ENCODE peak calls at places on chromosomes 6 and 20, in ten cellular contexts. I is ELR; E is mesothelial cell of epicardium; K is skeletal muscle cell; G is cardiac septum; M is Kasumi-1; P is stimulated activated CD4-positive, alpha-beta T cell treated with anti-CD3 and anti-CD28 coated beads, Interleukin-15, amount 100 ng/mL, for 1 hour; O is NB4; B is cardiac fibroblast; N is endodermal cell. F is an unnamed sample.

GRCh38 chr20:52226370-52226769 is 34.8 kb upstream of the ZFP64 start:
- DNase-seq in I (no peak), E (no peak), K (no peak), G (no peak), M (no peak), P (no peak), O (no peak), B (no peak), N (no peak), F (no peak)

GRCh38 chr6:27592481-27593199 is 119.7 kb upstream of the ZNF184 start:
- DNase-seq in I (peak), E (peak), K (no peak), G (no peak), M (peak), P (no peak), O (peak), B (peak), N (peak), F (no peak)

GRCh38 chr20:9024596-9024995 is 44.3 kb upstream of the PLCB4 start:
- DNase-seq in I (no peak), E (no peak), K (no peak), G (no peak), M (no peak), P (no peak), O (no peak), B (no peak), N (no peak), F (no peak)

GRCh38 chr20:50472693-50473610 is 37.2 kb upstream of the PTPN1 start:
- DNase-seq in I (no peak), E (no peak), K (no peak), G (no peak), M (no peak), P (no peak), O (no peak), B (no peak), N (no peak), F (no peak)

GRCh38 chr20:38032585-38033329 is 499 bp downstream of the TTI1 start:
- DNase-seq in I (no peak), E (no peak), K (no peak), G (no peak), M (no peak), P (no peak), O (peak), B (peak), N (no peak), F (no peak)

GRCh38 chr6:169097336-169098052 is 156.2 kb downstream of the THBS2 start:
- DNase-seq in I (peak), E (no peak), K (peak), G (no peak), M (no peak), P (no peak), O (no peak), B (peak), N (no peak), F (no peak)

GRCh38 chr6:44471271-44471981 is 83.9 kb downstream of the CDC5L start:
- DNase-seq in I (no peak), E (no peak), K (no peak), G (no peak), M (no peak), P (no peak), O (no peak), B (no peak), N (no peak), F (peak)

GRCh38 chr20:24492031-24492607 is 22.7 kb downstream of the SYNDIG1 start:
- DNase-seq in I (no peak), E (peak), K (no peak), G (no peak), M (no peak), P (no peak), O (no peak), B (no peak), N (peak), F (peak)

GRCh38 chr6:43934183-43934802 is 164.3 kb downstream of the VEGFA start:
- DNase-seq in I (no peak), E (no peak), K (no peak), G (peak), M (no peak), P (no peak), O (peak), B (no peak), N (peak), F (peak)

GRCh38 chr20:462199-462991 is at the start of gene TBC1D20:
- DNase-seq in I (peak), E (peak), K (peak), G (peak), M (peak), P (peak), O (peak), B (peak), N (peak), F (peak)

GRCh38 chr6:125611573-125612399 is 137.6 kb upstream of the HEY2 start:
- DNase-seq in I (no peak), E (no peak), K (no peak), G (no peak), M (no peak), P (no peak), O (no peak), B (peak), N (peak), F (no peak)

GRCh38 chr6:43020847-43021246 is 576 bp upstream of the RRP36 start:
- DNase-seq in I (no peak), E (no peak), K (no peak), G (no peak), M (peak), P (no peak), O (peak), B (no peak), N (peak), F (no peak)

GRCh38 chr6:8546496-8546895 is 111.2 kb upstream of the SLC35B3 start:
- DNase-seq in I (no peak), E (no peak), K (no peak), G (no peak), M (no peak), P (no peak), O (no peak), B (no peak), N (no peak), F (no peak)

GRCh38 chr6:145367149-145367548 is 368.2 kb downstream of the EPM2A start:
- DNase-seq in I (no peak), E (no peak), K (no peak), G (no peak), M (peak), P (no peak), O (peak), B (no peak), N (no peak), F (no peak)

GRCh38 chr20:34644345-34644744 is 32.5 kb downstream of the PIGU start:
- DNase-seq in I (no peak), E (no peak), K (no peak), G (no peak), M (no peak), P (no peak), O (no peak), B (no peak), N (peak), F (no peak)

GRCh38 chr20:24964518-24964838 is 15.4 kb downstream of the CST7 start:
- DNase-seq in I (no peak), E (no peak), K (no peak), G (no peak), M (no peak), P (no peak), O (no peak), B (no peak), N (peak), F (no peak)

GRCh38 chr6:17280552-17281090 is 540 bp upstream of the RBM24 start:
- DNase-seq in I (peak), E (peak), K (no peak), G (peak), M (no peak), P (no peak), O (no peak), B (no peak), N (peak), F (no peak)

GRCh38 chr6:80477591-80478370 is 371.3 kb downstream of the BCKDHB start:
- DNase-seq in I (peak), E (no peak), K (no peak), G (no peak), M (no peak), P (no peak), O (no peak), B (no peak), N (no peak), F (no peak)

GRCh38 chr20:20837574-20838021 is 125.2 kb upstream of the RALGAPA2 start:
- DNase-seq in I (peak), E (peak), K (no peak), G (no peak), M (peak), P (peak), O (peak), B (peak), N (peak), F (peak)

GRCh38 chr6:35183935-35184334 is 29.8 kb upstream of the SCUBE3 start:
- DNase-seq in I (no peak), E (no peak), K (no peak), G (no peak), M (no peak), P (no peak), O (no peak), B (no peak), N (no peak), F (no peak)

GRCh38 chr6:22030730-22031619 is 265.9 kb downstream of the PRL start:
- DNase-seq in I (no peak), E (no peak), K (no peak), G (no peak), M (no peak), P (no peak), O (no peak), B (no peak), N (no peak), F (no peak)

GRCh38 chr6:22647671-22648070 is 78.3 kb downstream of the HDGFL1 start:
- DNase-seq in I (no peak), E (no peak), K (no peak), G (no peak), M (no peak), P (no peak), O (no peak), B (no peak), N (no peak), F (no peak)

GRCh38 chr20:52749020-52749419 is 223.1 kb upstream of the TSHZ2 start:
- DNase-seq in I (no peak), E (no peak), K (no peak), G (no peak), M (no peak), P (no peak), O (no peak), B (no peak), N (no peak), F (no peak)

GRCh38 chr20:62947532-62948300 is 4.8 kb upstream of the SLC17A9 start:
- DNase-seq in I (no peak), E (no peak), K (no peak), G (no peak), M (no peak), P (no peak), O (no peak), B (no peak), N (no peak), F (no peak)

GRCh38 chr20:25077610-25078169 is 4.3 kb downstream of the VSX1 start:
- DNase-seq in I (peak), E (peak), K (no peak), G (peak), M (peak), P (no peak), O (peak), B (peak), N (peak), F (peak)

GRCh38 chr6:118892248-118893094 is 1.5 kb upstream of the ASF1A start:
- DNase-seq in I (no peak), E (no peak), K (no peak), G (no peak), M (peak), P (no peak), O (peak), B (peak), N (no peak), F (no peak)

GRCh38 chr20:58142843-58143185 is 85.6 kb downstream of the ANKRD60 start:
- DNase-seq in I (no peak), E (no peak), K (no peak), G (peak), M (no peak), P (no peak), O (no peak), B (no peak), N (peak), F (no peak)

GRCh38 chr20:24608926-24609667 is 139.7 kb downstream of the SYNDIG1 start:
- DNase-seq in I (no peak), E (no peak), K (no peak), G (no peak), M (no peak), P (no peak), O (no peak), B (peak), N (peak), F (no peak)

GRCh38 chr6:30260036-30260504 is 46.9 kb upstream of the TRIM26 start:
- DNase-seq in I (no peak), E (no peak), K (no peak), G (no peak), M (no peak), P (peak), O (peak), B (no peak), N (peak), F (no peak)

GRCh38 chr20:18780731-18781130 is 32.9 kb upstream of the SCP2D1 start:
- DNase-seq in I (no peak), E (no peak), K (no peak), G (no peak), M (no peak), P (no peak), O (no peak), B (no peak), N (no peak), F (no peak)

GRCh38 chr20:57392512-57393271 is 1.5 kb downstream of the RBM38 start:
- DNase-seq in I (no peak), E (no peak), K (no peak), G (peak), M (peak), P (peak), O (peak), B (no peak), N (no peak), F (no peak)

GRCh38 chr6:109456283-109456583 is 661 bp upstream of the MICAL1 start:
- DNase-seq in I (no peak), E (no peak), K (no peak), G (no peak), M (no peak), P (no peak), O (no peak), B (no peak), N (peak), F (no peak)

GRCh38 chr20:53530440-53530839 is 63.2 kb downstream of the ZNF217 start:
- DNase-seq in I (no peak), E (no peak), K (no peak), G (no peak), M (no peak), P (no peak), O (peak), B (no peak), N (no peak), F (no peak)

GRCh38 chr6:161436106-161436876 is 162.4 kb upstream of the AGPAT4 start:
- DNase-seq in I (peak), E (no peak), K (no peak), G (no peak), M (no peak), P (no peak), O (no peak), B (peak), N (no peak), F (no peak)

GRCh38 chr20:35006531-35006971 is 50.9 kb downstream of the MYH7B start:
- DNase-seq in I (no peak), E (no peak), K (no peak), G (peak), M (no peak), P (no peak), O (no peak), B (no peak), N (no peak), F (peak)

GRCh38 chr6:6723792-6724318 is 135.3 kb downstream of the LY86 start:
- DNase-seq in I (no peak), E (no peak), K (no peak), G (no peak), M (peak), P (no peak), O (peak), B (no peak), N (no peak), F (no peak)

GRCh38 chr6:74603676-74604075 is 602.2 kb downstream of the COL12A1 start:
- DNase-seq in I (no peak), E (no peak), K (no peak), G (no peak), M (no peak), P (no peak), O (no peak), B (peak), N (no peak), F (no peak)

GRCh38 chr20:36384022-36384619 is 78.0 kb downstream of the DLGAP4 start:
- DNase-seq in I (peak), E (peak), K (no peak), G (no peak), M (peak), P (no peak), O (peak), B (peak), N (peak), F (peak)

GRCh38 chr6:124885171-124885570 is 77.1 kb upstream of the RNF217 start:
- DNase-seq in I (peak), E (no peak), K (no peak), G (no peak), M (no peak), P (no peak), O (no peak), B (peak), N (no peak), F (no peak)

GRCh38 chr6:116175344-116175743 is 49.4 kb upstream of the COL10A1 start:
- DNase-seq in I (no peak), E (no peak), K (no peak), G (no peak), M (no peak), P (no peak), O (no peak), B (peak), N (no peak), F (no peak)